ENCODE peak calls at places on chromosomes 6 and 20, in seven cellular contexts. W, K, A, Q, B, J and M are unnamed samples.
A peak's percentile ranks its signal among the peaks of the same experiment; 100 is the strongest.

GRCh38 chr6:169188051-169188863 is 65.4 kb downstream of the THBS2 start:
- DNase-seq in Q (no peak), W (peak; percentile 41), B (peak; percentile 89), K (no peak), J (no peak), A (peak; percentile 80), M (peak; percentile 23)

GRCh38 chr20:24972341-24972740 is 20.2 kb downstream of the APMAP start:
- DNase-seq in K (no peak), Q (no peak), B (no peak), W (no peak), J (no peak), A (no peak), M (no peak)

GRCh38 chr6:168165373-168165772 is 86.4 kb upstream of the FRMD1 start:
- DNase-seq in K (no peak), Q (no peak), J (no peak), B (no peak), A (no peak), W (peak; percentile 15), M (no peak)

GRCh38 chr6:11714116-11714797 is 64.3 kb downstream of the ADTRP start:
- DNase-seq in A (no peak), B (no peak), J (no peak), K (no peak), W (no peak), Q (no peak), M (no peak)

GRCh38 chr6:470901-471448 is 79.4 kb downstream of the IRF4 start:
- DNase-seq in K (no peak), B (no peak), A (no peak), J (no peak), W (no peak), Q (peak; percentile 47), M (no peak)

GRCh38 chr6:95280690-95281273 is 296.6 kb upstream of the MANEA start:
- DNase-seq in K (no peak), B (no peak), Q (no peak), W (no peak), J (no peak), A (peak; percentile 8), M (peak; percentile 29)

GRCh38 chr20:4151991-4152695 is 136.8 kb upstream of the RNF24 start:
- DNase-seq in W (no peak), B (no peak), K (no peak), Q (no peak), J (no peak), A (no peak), M (no peak)

GRCh38 chr20:35604444-35604750 is 11.2 kb upstream of the SPAG4 start:
- DNase-seq in A (no peak), K (no peak), B (no peak), Q (peak; percentile 35), J (no peak), W (no peak), M (peak; percentile 17)

GRCh38 chr6:110864816-110865215 is 9.8 kb upstream of the AMD1 start:
- DNase-seq in K (no peak), Q (no peak), A (peak; percentile 9), B (no peak), W (no peak), J (no peak), M (peak; percentile 18)